ENCODE peak calls at places on chromosomes 11 and 22, in six cellular contexts. B is IMR-90, I is neuronal stem cell, W is H1, P is mesenchymal stem cell, O is H9. Q is an unnamed sample. For H3K4me1, the result is how much of the 10 kb centered on the place peaks cover.

GRCh38 chr11:44789466-44789865 is 62.7 kb downstream of the TSPAN18 start:
- DNase-seq in B (no peak), I (no peak), W (no peak), P (no peak), O (no peak), Q (no peak)

GRCh38 chr11:11448626-11449025 is 95.6 kb upstream of the CSNK2A3 start:
- DNase-seq in B (no peak), I (no peak), W (no peak), P (no peak), O (no peak), Q (no peak)

GRCh38 chr22:38335077-38335476 is 17.8 kb upstream of the CSNK1E start:
- DNase-seq in B (peak), I (no peak), W (no peak), P (peak), O (no peak), Q (peak)

GRCh38 chr11:94938399-94939055 is 34.8 kb downstream of the CWC15 start:
- DNase-seq in B (peak), I (no peak), W (no peak), P (peak), O (no peak), Q (no peak)

GRCh38 chr11:118132385-118133151 is 20.1 kb downstream of the SCN4B start:
- DNase-seq in B (no peak), I (no peak), W (no peak), P (no peak), O (no peak), Q (no peak)

GRCh38 chr11:101840720-101841119 is 74.1 kb upstream of the CEP126 start:
- DNase-seq in B (peak), I (no peak), W (no peak), P (peak), O (no peak), Q (no peak)

GRCh38 chr11:114075891-114076441 is 16.5 kb downstream of the ZBTB16 start:
- DNase-seq in B (peak), I (peak), W (no peak), P (peak), O (peak), Q (peak)

GRCh38 chr11:122069946-122070345 is 46.1 kb downstream of the BLID start:
- DNase-seq in B (peak), I (peak), W (no peak), P (peak), O (peak), Q (peak)

GRCh38 chr22:17637490-17638181 is 921 bp upstream of the BCL2L13 start:
- DNase-seq in B (no peak), I (no peak), W (no peak), P (no peak), O (no peak), Q (no peak)

GRCh38 chr22:17633998-17634323 is 4.6 kb upstream of the BCL2L13 start:
- DNase-seq in B (no peak), I (no peak), W (no peak), P (no peak), O (no peak), Q (no peak)

GRCh38 chr22:17638432-17639237 is at the start of gene BCL2L13:
- DNase-seq in B (peak), I (peak), W (peak), P (peak), O (peak), Q (peak)

GRCh38 chr22:17634696-17635095 is 3.9 kb upstream of the BCL2L13 start:
- DNase-seq in B (no peak), I (no peak), W (no peak), P (peak), O (no peak), Q (no peak)

DNA sequence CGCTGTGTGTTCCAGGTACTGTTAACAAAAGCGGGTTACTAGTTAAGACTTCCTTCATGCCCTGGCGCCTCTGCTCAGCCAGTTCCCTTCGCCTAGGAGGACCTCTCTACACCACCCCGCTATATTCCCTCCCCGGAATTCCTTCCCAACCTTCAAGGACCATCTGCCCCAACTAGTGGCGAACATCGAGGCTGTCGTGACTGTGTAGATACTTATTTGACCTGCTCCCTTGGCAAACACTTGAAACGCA is 450 bp upstream of the BCL2L13 start:
- DNase-seq in B (no peak), I (no peak), W (no peak), P (peak), O (no peak), Q (no peak)
- H3K23ac ChIP-seq in B (peak), I (peak), W (peak), P (no peak), O (no peak), Q (no peak)

DNA sequence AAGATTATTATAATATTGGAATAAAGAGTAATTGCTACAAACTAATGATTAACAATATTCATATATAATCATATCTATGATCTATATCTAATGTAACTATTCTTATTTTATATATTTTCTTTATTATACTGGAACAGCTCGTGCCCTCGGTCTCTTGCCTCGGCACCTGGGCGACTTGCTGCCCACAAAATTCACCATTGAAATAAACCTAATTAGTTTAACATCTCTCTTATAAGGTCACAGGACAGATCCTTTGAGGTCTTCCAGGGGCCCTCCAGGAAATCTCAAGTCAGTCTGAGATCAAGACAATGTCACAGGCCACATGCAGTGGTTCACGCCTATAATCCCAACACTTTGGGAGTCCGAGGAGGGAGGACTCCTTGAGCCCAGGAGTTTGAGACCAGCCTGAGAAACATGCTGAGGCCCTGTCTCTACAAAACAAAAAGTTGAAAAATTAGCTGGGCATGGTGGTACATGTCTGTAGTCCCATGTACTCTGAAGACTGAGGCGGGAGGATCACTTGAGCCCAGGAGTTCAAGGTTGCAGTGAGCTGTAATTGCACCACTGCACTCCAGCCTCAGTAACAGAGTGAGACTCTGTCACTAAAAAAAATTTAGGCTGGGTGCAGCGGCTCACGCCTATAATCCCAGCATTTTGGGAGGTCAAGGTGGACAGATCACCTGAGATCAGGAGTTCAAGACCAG is 6.6 kb upstream of the TXNRD2 start:
- DNase-seq in B (no peak), I (no peak), W (no peak), P (no peak), O (no peak), Q (no peak)
- H3K4me1 ChIP-seq in B (under half), I (under half), W (under half), P (under half), O (under half), Q (under half)

DNA sequence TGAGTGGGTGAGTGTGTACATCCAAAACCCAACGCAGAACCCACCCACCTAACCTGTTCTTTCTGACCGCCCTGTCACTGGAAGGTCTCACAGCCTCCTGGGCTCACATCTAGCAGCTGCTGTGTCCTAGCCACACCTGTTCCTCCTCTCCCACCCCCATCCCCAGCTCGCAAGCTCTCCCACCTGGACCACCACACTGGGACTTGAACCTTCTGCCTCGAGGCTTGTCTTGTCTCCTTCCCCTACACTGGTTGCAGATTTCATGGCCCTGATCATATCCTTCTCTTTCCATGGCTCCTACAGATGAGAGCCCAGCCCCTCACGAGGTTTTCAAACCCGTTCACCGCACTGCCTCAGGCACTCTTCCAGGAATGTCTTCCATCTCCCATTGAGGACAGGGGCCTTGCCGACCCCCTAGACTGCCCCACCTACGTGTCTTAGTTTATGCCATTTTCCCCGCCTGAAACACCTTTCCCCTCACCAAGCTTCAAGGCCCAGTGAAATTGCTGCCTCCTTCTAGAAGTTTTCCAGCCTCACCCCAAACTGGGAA is 6.7 kb downstream of the IFITM10 start:
- DNase-seq in B (no peak), I (no peak), W (no peak), P (no peak), O (no peak), Q (no peak)
- H4K91ac ChIP-seq in B (no peak), I (no peak), W (no peak), P (no peak), O (no peak), Q (no peak)

GRCh38 chr22:36221799-36222751 is 17.3 kb downstream of the APOL2 start:
- DNase-seq in B (no peak), I (peak), W (peak), P (peak), O (peak), Q (peak)

GRCh38 chr22:36223504-36223903 is 15.8 kb downstream of the APOL2 start:
- DNase-seq in B (no peak), I (no peak), W (no peak), P (no peak), O (no peak), Q (no peak)

GRCh38 chr22:36224245-36224644 is 15.1 kb downstream of the APOL2 start:
- DNase-seq in B (no peak), I (no peak), W (no peak), P (no peak), O (no peak), Q (peak)

GRCh38 chr22:36225333-36225922 is 13.9 kb downstream of the APOL2 start:
- DNase-seq in B (no peak), I (no peak), W (no peak), P (no peak), O (no peak), Q (no peak)

DNA sequence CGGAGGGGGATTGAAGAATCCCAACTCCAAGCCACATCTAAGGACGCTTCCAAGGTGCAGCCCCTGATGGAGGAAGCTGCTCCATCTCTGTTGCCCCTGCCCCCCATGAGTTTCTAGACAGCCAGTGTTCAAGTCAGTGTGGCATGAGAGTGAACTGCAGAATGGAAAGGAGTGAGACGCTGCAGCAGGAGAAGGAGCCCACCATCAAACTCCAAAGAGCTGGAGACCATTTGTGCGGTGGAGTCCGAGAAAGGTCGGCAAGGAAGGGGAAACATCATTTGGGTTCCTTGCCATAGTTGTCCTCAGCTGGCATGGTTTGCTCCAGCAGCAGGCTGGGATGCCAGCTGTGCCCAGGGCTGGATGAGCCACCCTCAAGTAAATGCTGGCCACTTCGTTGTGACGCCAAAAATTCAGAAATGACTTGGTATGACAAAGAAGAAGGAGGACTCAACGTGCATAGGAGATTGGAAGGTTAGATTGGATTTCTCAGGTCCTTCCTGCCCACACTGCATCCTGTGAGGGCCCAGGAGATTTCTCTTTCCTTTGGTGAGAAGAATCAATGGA is 16.4 kb downstream of the APOL2 start:
- DNase-seq in B (no peak), I (no peak), W (no peak), P (no peak), O (no peak), Q (no peak)
- H3K23ac ChIP-seq in B (no peak), I (no peak), W (no peak), P (no peak), O (no peak), Q (no peak)

Q was measured in trophoblast cell.